ENCODE peak calls at places on chromosomes 3 and 15, in four cellular contexts. T is lower lobe of right lung, O is mesothelial cell of epicardium, D is epithelial cell of proximal tubule. K is an unnamed sample.

GRCh38 chr3:51706788-51707731 is at the start of gene GRM2:
- DNase-seq in T (peak; percentile 81), O (peak; percentile 85), D (no peak), K (peak; percentile 94)

GRCh38 chr3:136266468-136266867 is 16.3 kb downstream of the PCCB start:
- DNase-seq in T (no peak), O (no peak), D (no peak), K (peak; percentile 21)

GRCh38 chr3:52934626-52935530 is 37.5 kb upstream of the STIMATE start:
- DNase-seq in T (no peak), O (no peak), D (no peak), K (peak; percentile 67)

GRCh38 chr15:74134387-74135027 is 4.1 kb downstream of the ISLR2 start:
- DNase-seq in T (no peak), O (no peak), D (no peak), K (peak; percentile 68)

GRCh38 chr15:58260911-58261267 is 122.7 kb downstream of the AQP9 start:
- DNase-seq in T (no peak), O (no peak), D (no peak), K (no peak)

GRCh38 chr3:147393261-147393964 is 12.9 kb downstream of the ZIC4 start:
- DNase-seq in T (no peak), O (no peak), D (no peak), K (no peak)

GRCh38 chr15:91426412-91426811 is 326.4 kb downstream of the SV2B start:
- DNase-seq in T (no peak), O (no peak), D (peak; percentile 89), K (no peak)

GRCh38 chr15:52278636-52279367 is 16.8 kb downstream of the MYO5C start:
- DNase-seq in T (no peak), O (no peak), D (no peak), K (no peak)

GRCh38 chr3:69998759-69999158 is 774 bp upstream of the SAMMSON start:
- DNase-seq in T (no peak), O (no peak), D (no peak), K (no peak)

GRCh38 chr3:132232231-132232792 is 84.9 kb upstream of the ACP3 start:
- DNase-seq in T (no peak), O (no peak), D (no peak), K (no peak)